ENCODE peak calls at places on chromosome 18, in six cellular contexts. L is neuronal stem cell, R is H9, O is H1, U is mesenchymal stem cell, I is mesendoderm. X is an unnamed sample. For H3K27me3, the result is how much of the 10 kb centered on the place peaks cover.

GRCh38 chr18:44508474-44508873 is 172.2 kb upstream of the SETBP1 start:
- DNase-seq in L (no peak), R (no peak), O (no peak), U (no peak), I (no peak), X (no peak)

GRCh38 chr18:28365406-28365805 is 188.5 kb upstream of the CDH2 start:
- DNase-seq in L (no peak), R (no peak), O (no peak), U (peak), I (no peak), X (peak)

GRCh38 chr18:69523582-69523981 is 122.9 kb downstream of the DOK6 start:
- DNase-seq in L (no peak), R (no peak), O (no peak), U (no peak), I (no peak), X (no peak)

GRCh38 chr18:160831-161570 is 2.6 kb downstream of the USP14 start:
- DNase-seq in L (no peak), R (no peak), O (no peak), U (no peak), I (peak), X (no peak)

GRCh38 chr18:21004721-21005120 is 106.9 kb downstream of the ROCK1 start:
- DNase-seq in L (no peak), R (no peak), O (no peak), U (peak), I (no peak), X (peak)

GRCh38 chr18:14970027-14970426 is 222.1 kb downstream of the ANKRD30B start:
- DNase-seq in L (no peak), R (no peak), O (no peak), U (no peak), I (peak), X (no peak)

GRCh38 chr18:8839285-8839684 is 133.9 kb downstream of the MTCL1 start:
- DNase-seq in L (no peak), R (no peak), O (no peak), U (no peak), I (no peak), X (no peak)

GRCh38 chr18:55319517-55319905 is 268.5 kb downstream of the TCF4 start:
- DNase-seq in L (no peak), R (no peak), O (no peak), U (no peak), I (no peak), X (peak)

GRCh38 chr18:48859311-48860275 is 91.2 kb downstream of the SMAD7 start:
- DNase-seq in L (peak), R (peak), O (peak), U (no peak), I (peak), X (no peak)

GRCh38 chr18:7607535-7608173 is 40.5 kb downstream of the PTPRM start:
- DNase-seq in L (no peak), R (no peak), O (no peak), U (no peak), I (no peak), X (no peak)

GRCh38 chr18:49048361-49048760 is 97.6 kb upstream of the SMAD7 start:
- DNase-seq in L (no peak), R (no peak), O (no peak), U (peak), I (no peak), X (peak)

GRCh38 chr18:68418881-68419280 is 296.0 kb downstream of the TMX3 start:
- DNase-seq in L (no peak), R (no peak), O (no peak), U (peak), I (no peak), X (peak)

GRCh38 chr18:48806551-48807261 is 144.1 kb downstream of the SMAD7 start:
- DNase-seq in L (no peak), R (peak), O (peak), U (no peak), I (peak), X (no peak)

GRCh38 chr18:49843778-49844625 is 30.7 kb upstream of the ACAA2 start:
- DNase-seq in L (no peak), R (no peak), O (no peak), U (no peak), I (no peak), X (no peak)

GRCh38 chr18:63409301-63409700 is 13.0 kb downstream of the VPS4B start:
- DNase-seq in L (no peak), R (no peak), O (no peak), U (peak), I (no peak), X (peak)

GRCh38 chr18:55252053-55252675 is 292.9 kb upstream of the CCDC68 start:
- DNase-seq in L (no peak), R (no peak), O (no peak), U (no peak), I (no peak), X (no peak)

DNA sequence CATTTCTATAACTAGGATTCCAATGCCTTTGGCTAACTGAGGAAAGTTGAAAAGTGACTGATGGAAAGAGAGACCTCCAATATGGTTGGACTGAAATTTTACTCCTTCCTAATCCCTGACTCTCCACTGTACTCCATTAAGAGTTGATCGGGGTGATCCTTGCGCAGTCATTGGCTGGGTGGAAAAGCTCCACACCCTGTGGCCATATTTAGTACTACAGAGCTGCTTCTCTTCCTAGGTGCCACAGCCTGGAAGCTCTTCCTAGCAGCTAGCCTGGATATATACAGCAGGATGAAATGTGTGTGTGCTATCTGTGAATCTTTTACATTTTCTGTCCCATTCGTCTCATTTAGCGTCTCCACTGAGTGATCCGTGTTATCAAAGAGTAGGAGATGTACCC is 71.2 kb downstream of the MEP1B start:
- DNase-seq in L (no peak), R (no peak), O (no peak), U (no peak), I (no peak), X (no peak)
- H2BK15ac ChIP-seq in L (no peak), R (no peak), O (no peak), U (no peak), I (no peak), X (no peak)

GRCh38 chr18:80193701-80194100 is 53.6 kb downstream of the PARD6G start:
- DNase-seq in L (no peak), R (no peak), O (peak), U (no peak), I (no peak), X (no peak)

GRCh38 chr18:80191264-80191663 is 56.0 kb downstream of the PARD6G start:
- DNase-seq in L (no peak), R (no peak), O (peak), U (no peak), I (no peak), X (no peak)

GRCh38 chr18:80192653-80193385 is 54.5 kb downstream of the PARD6G start:
- DNase-seq in L (no peak), R (no peak), O (peak), U (no peak), I (no peak), X (no peak)

GRCh38 chr18:80190311-80190710 is 57.0 kb downstream of the PARD6G start:
- DNase-seq in L (no peak), R (no peak), O (no peak), U (no peak), I (no peak), X (no peak)

DNA sequence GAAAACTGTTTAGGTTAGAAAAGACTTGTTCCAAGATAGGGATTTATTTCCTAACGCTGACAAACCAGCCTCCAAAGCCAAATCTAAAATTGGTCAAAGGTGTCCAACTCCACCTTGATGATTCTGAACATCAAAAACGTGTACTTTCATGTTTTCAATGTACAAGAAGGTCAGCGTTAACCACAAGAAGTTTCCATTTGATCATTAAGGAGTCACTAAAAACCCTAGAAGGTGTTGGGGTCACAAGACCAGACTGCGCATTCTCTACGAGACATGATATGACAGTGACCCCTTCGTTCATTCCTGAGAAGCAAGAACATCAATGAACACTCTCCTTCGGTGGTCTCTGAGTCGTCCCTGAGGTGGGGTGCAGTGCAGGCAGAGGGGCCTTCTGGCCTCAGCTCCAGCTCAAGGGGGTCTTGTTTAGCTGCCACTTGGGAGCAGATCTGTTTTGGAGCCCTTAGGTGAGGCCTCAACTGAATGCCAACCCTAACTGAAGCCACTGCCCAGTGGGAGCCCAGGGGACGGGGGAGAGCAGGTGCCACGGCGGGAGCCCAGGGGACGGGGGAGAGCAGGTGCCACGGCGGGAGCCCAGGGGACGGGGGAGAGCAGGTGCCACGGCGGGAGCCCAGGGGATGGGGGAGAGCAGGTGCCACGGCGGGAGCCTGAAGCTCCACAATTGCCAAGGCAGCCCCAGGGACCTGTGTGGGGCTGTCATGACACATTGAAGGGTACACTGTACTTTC is 55.2 kb downstream of the PARD6G start:
- DNase-seq in L (no peak), R (no peak), O (peak), U (no peak), I (no peak), X (no peak)
- H3K27me3 ChIP-seq in L (under half), R (under half), O (under half), U (under half), I (under half), X (under half)

GRCh38 chr18:35392375-35392774 is 15.2 kb upstream of the ZNF396 start:
- DNase-seq in L (no peak), R (no peak), O (no peak), U (no peak), I (no peak), X (no peak)
- H2BK15ac ChIP-seq in L (no peak), R (no peak), O (no peak), U (no peak), I (no peak), X (no peak)

DNA sequence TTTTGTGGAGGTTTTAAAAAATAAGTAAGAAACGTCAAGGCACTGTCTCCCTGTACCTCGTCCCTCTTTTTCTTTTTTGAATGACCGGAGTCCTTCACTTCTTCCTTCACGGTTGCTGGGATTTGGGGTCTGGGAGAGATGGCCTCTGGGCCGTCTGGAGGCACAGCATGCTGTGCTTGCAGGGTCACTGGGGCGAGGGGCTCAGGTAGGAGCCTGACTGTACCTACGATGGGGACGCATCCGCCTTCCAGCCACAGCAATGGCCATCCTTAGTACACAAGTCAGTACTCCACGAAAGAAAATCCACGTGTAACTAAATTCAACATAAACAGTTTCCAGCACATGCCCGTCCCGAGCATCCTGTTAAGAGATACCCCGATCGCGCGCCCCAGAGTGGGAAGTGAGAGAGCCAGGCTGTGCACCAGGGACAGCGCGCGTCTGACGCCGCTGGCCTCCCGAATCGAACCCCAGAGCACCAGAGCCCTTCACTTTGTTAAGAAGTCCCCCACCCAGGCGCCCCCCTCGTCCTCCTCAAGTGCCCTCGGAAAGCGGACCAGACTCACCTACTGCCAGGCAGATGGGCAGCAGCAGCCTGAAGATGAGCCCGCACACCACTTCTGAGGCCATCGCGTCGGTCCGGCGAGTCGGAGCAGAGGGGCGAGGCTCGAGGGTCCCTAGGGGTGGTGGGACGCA is 1.3 kb downstream of the PIEZO2 start:
- DNase-seq in L (no peak), R (peak), O (peak), U (peak), I (peak), X (no peak)
- H3K27me3 ChIP-seq in L (under half), R (under half), O (under half), U (half or more), I (under half), X (under half)

GRCh38 chr18:79683626-79684282 is 4.2 kb downstream of the CTDP1 start:
- DNase-seq in L (no peak), R (no peak), O (no peak), U (no peak), I (no peak), X (no peak)

GRCh38 chr18:79682481-79682880 is 2.9 kb downstream of the CTDP1 start:
- DNase-seq in L (no peak), R (no peak), O (no peak), U (no peak), I (no peak), X (no peak)

GRCh38 chr18:79684283-79684631 is 4.7 kb downstream of the CTDP1 start:
- DNase-seq in L (no peak), R (no peak), O (no peak), U (no peak), I (no peak), X (no peak)

GRCh38 chr18:79681484-79682387 is 2.1 kb downstream of the CTDP1 start:
- DNase-seq in L (no peak), R (no peak), O (no peak), U (no peak), I (no peak), X (no peak)

DNA sequence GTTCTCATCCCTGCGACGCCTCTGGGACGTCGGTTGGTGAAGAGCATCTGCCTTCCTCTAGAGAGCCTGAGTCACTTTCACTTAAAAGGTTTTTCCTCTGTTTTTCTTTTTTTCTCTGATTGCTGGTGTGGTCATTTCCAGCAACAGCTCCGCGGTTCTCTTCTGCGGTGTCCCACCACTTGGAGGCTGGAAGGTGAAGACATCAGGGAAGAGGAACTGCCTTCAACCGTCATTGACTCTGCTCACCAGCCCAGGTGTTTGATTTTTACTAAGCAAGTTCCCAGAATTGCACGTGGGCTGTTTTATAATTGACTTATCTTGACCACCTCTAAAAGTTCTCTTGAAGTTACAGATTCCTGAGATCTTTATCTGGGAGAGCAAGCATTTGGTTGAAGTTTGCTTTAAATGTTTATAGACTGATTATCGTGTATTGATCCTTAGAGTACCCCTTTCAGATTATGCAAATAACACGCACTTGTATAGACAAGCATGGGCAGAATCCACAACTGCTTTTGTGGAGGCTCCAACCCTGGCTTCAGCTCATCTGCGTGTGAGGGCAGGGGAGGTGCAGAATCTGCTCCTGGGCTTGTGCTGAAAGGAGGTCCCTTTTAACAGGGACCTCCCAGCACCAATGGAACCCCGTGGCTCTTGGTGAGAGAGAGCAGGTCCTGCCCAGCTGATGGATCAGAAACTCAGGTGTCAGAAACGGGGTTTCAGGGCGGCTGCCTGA is 3.5 kb downstream of the CTDP1 start:
- DNase-seq in L (no peak), R (no peak), O (no peak), U (no peak), I (no peak), X (no peak)
- H2BK15ac ChIP-seq in L (no peak), R (no peak), O (no peak), U (no peak), I (no peak), X (no peak)

GRCh38 chr18:73119574-73119973 is 251.8 kb upstream of the NETO1 start:
- DNase-seq in L (no peak), R (no peak), O (no peak), U (no peak), I (no peak), X (no peak)
- H3K27me3 ChIP-seq in L (under half), R (under half), O (under half), U (under half), I (under half), X (under half)

GRCh38 chr18:43238429-43238828 is 38.9 kb downstream of the SYT4 start:
- DNase-seq in L (no peak), R (no peak), O (no peak), U (no peak), I (no peak), X (no peak)
- H2BK15ac ChIP-seq in L (no peak), R (no peak), O (no peak), U (no peak), I (no peak), X (no peak)

GRCh38 chr18:59273936-59274928 is 978 bp upstream of the RAX start:
- DNase-seq in L (no peak), R (peak), O (peak), U (no peak), I (peak), X (no peak)
- H3K27me3 ChIP-seq in L (under half), R (half or more), O (half or more), U (half or more), I (half or more), X (half or more)

X was measured in IMR-90.